ENCODE peak calls at places on chromosomes 13 and 19, in five cellular contexts. W, Q, T, R and O are unnamed samples.

GRCh38 chr19:55247621-55248099 is 11.2 kb downstream of the PPP6R1 start:
- ATAC-seq in R (peak), W (peak), T (no peak), Q (no peak), O (peak)

GRCh38 chr13:97485328-97485727 is 51.4 kb downstream of the RAP2A start:
- ATAC-seq in W (no peak), R (no peak), Q (no peak), T (no peak), O (no peak)

GRCh38 chr19:45297674-45298073 is 25.0 kb downstream of the CKM start:
- ATAC-seq in R (no peak), Q (no peak), W (no peak), T (no peak), O (no peak)

GRCh38 chr19:16013181-16013850 is 63.0 kb upstream of the TPM4 start:
- ATAC-seq in T (no peak), R (no peak), Q (no peak), W (no peak), O (no peak)

GRCh38 chr19:16751701-16752100 is 32.1 kb downstream of the NWD1 start:
- ATAC-seq in R (no peak), W (no peak), Q (no peak), T (no peak), O (no peak)

GRCh38 chr19:41540041-41540695 is 35.8 kb upstream of the CEACAM21 start:
- ATAC-seq in Q (no peak), T (no peak), R (no peak), W (no peak), O (no peak)

GRCh38 chr13:57716295-57716694 is 84.8 kb downstream of the PCDH17 start:
- ATAC-seq in Q (no peak), T (no peak), R (no peak), W (no peak), O (no peak)

GRCh38 chr13:26459276-26460131 is 98.0 kb upstream of the WASF3 start:
- ATAC-seq in W (peak), R (no peak), T (no peak), Q (no peak), O (no peak)

GRCh38 chr19:34834513-34834912 is 61.5 kb upstream of the ZNF599 start:
- ATAC-seq in Q (no peak), W (no peak), R (no peak), T (no peak), O (no peak)

GRCh38 chr19:10870501-10870954 is 825 bp upstream of the CARM1 start:
- ATAC-seq in W (no peak), T (no peak), R (no peak), Q (no peak), O (no peak)

GRCh38 chr13:79468819-79469218 is 12.1 kb upstream of the NDFIP2 start:
- ATAC-seq in T (no peak), W (no peak), Q (no peak), R (no peak), O (no peak)

GRCh38 chr19:2863818-2864217 is 3.3 kb upstream of the ZNF556 start:
- ATAC-seq in Q (no peak), R (no peak), W (no peak), T (no peak), O (no peak)

GRCh38 chr13:22447132-22447886 is 733.5 kb upstream of the SGCG start:
- ATAC-seq in Q (no peak), T (no peak), R (no peak), W (no peak), O (no peak)

GRCh38 chr13:76019421-76020044 is 383.4 kb downstream of the LMO7 start:
- ATAC-seq in T (no peak), W (peak), Q (no peak), R (peak), O (no peak)

GRCh38 chr13:111037838-111038397 is 77.2 kb upstream of the ARHGEF7 start:
- ATAC-seq in R (no peak), T (no peak), Q (no peak), W (no peak), O (no peak)

GRCh38 chr19:46985532-46986415 is 33.9 kb upstream of the NPAS1 start:
- ATAC-seq in Q (no peak), W (no peak), R (no peak), T (no peak), O (no peak)

GRCh38 chr19:45477713-45478453 is 10.1 kb downstream of the FOSB start:
- ATAC-seq in T (no peak), R (no peak), Q (no peak), W (no peak), O (no peak)

GRCh38 chr13:41520699-41521630 is 63.6 kb downstream of the RGCC start:
- ATAC-seq in T (no peak), Q (no peak), R (no peak), W (no peak), O (no peak)

GRCh38 chr19:32651729-32652140 is 23.2 kb downstream of the ANKRD27 start:
- ATAC-seq in R (peak), W (peak), Q (no peak), T (no peak), O (no peak)

GRCh38 chr19:2537544-2537943 is 61.6 kb downstream of the GADD45B start:
- ATAC-seq in T (no peak), W (no peak), Q (no peak), R (no peak), O (no peak)